ENCODE peak calls at places on chromosomes 16 and 17, in seven cellular contexts. N is fibroblast of lung, D is left ventricle myocardium inferior, Z is lung, E is H9, B is stomach, L is heart left ventricle. U is an unnamed sample. For H3K4me1 and H3K27me3, the result is how much of the 10 kb centered on the place peaks cover.

GRCh38 chr17:80833952-80834895 is 157.4 kb upstream of the CHMP6 start:
- DNase-seq in N (peak), D (peak), Z (no peak), E (no peak), B (no peak), L (peak), U (no peak)

GRCh38 chr16:63287411-63287810 is 1251.2 kb upstream of the CDH8 start:
- DNase-seq in N (no peak), D (no peak), Z (no peak), E (no peak), B (no peak), L (no peak), U (no peak)

GRCh38 chr16:80341242-80341641 is 199.6 kb upstream of the DYNLRB2 start:
- DNase-seq in N (no peak), D (no peak), Z (no peak), E (peak), B (no peak), L (no peak), U (no peak)

GRCh38 chr16:86928517-86929148 is 350.3 kb downstream of the FOXL1 start:
- DNase-seq in N (no peak), D (no peak), Z (no peak), E (no peak), B (no peak), L (no peak), U (no peak)

GRCh38 chr17:48601528-48602430 is 3.0 kb downstream of the HOXB6 start:
- DNase-seq in N (no peak), D (no peak), Z (no peak), E (no peak), B (no peak), L (no peak), U (no peak)

GRCh38 chr16:30473231-30474061 is 904 bp downstream of the ITGAL start:
- DNase-seq in N (no peak), D (no peak), Z (no peak), E (no peak), B (no peak), L (peak), U (peak)

GRCh38 chr17:10099051-10099571 is 99.3 kb downstream of the GAS7 start:
- DNase-seq in N (peak), D (no peak), Z (no peak), E (no peak), B (no peak), L (no peak), U (no peak)

GRCh38 chr17:17595755-17596154 is 4.2 kb upstream of the PEMT start:
- DNase-seq in N (no peak), D (no peak), Z (no peak), E (no peak), B (no peak), L (no peak), U (no peak)

GRCh38 chr16:2712546-2712945 is 7.5 kb downstream of the PRSS27 start:
- DNase-seq in N (no peak), D (no peak), Z (no peak), E (no peak), B (no peak), L (no peak), U (no peak)

GRCh38 chr17:79084291-79085153 is 9.9 kb downstream of the ENGASE start:
- DNase-seq in N (no peak), D (no peak), Z (no peak), E (no peak), B (no peak), L (no peak), U (no peak)

GRCh38 chr16:56764835-56765234 is 34.9 kb downstream of the NUP93 start:
- DNase-seq in N (no peak), D (no peak), Z (no peak), E (no peak), B (no peak), L (no peak), U (no peak)

GRCh38 chr17:8481089-8481488 is 45.4 kb downstream of the NDEL1 start:
- DNase-seq in N (no peak), D (no peak), Z (no peak), E (peak), B (no peak), L (no peak), U (no peak)

GRCh38 chr16:75219838-75220237 is 1.1 kb downstream of the CTRB1 start:
- DNase-seq in N (no peak), D (no peak), Z (no peak), E (no peak), B (no peak), L (no peak), U (no peak)

GRCh38 chr17:55157165-55157564 is 107.6 kb upstream of the HLF start:
- DNase-seq in N (peak), D (no peak), Z (no peak), E (no peak), B (no peak), L (no peak), U (no peak)

GRCh38 chr16:30949655-30950515 is 1.0 kb downstream of the ORAI3 start:
- DNase-seq in N (peak), D (peak), Z (peak), E (peak), B (peak), L (peak), U (no peak)

GRCh38 chr17:29574732-29575510 is 6.4 kb downstream of the TP53I13 start:
- DNase-seq in N (no peak), D (peak), Z (no peak), E (peak), B (peak), L (peak), U (peak)

GRCh38 chr16:13961099-13961811 is 41.3 kb downstream of the ERCC4 start:
- DNase-seq in N (peak), D (no peak), Z (no peak), E (no peak), B (no peak), L (no peak), U (no peak)

GRCh38 chr17:79619636-79620206 is 8.9 kb upstream of the RBFOX3 start:
- DNase-seq in N (no peak), D (no peak), Z (no peak), E (peak), B (no peak), L (no peak), U (peak)

GRCh38 chr17:68468785-68469184 is 11.5 kb upstream of the WIPI1 start:
- DNase-seq in N (peak), D (no peak), Z (no peak), E (no peak), B (no peak), L (no peak), U (no peak)

GRCh38 chr17:60671482-60671881 is 6.2 kb upstream of the BCAS3 start:
- DNase-seq in N (no peak), D (no peak), Z (no peak), E (no peak), B (no peak), L (no peak), U (no peak)

GRCh38 chr16:76190480-76190879 is 86.7 kb upstream of the CNTNAP4 start:
- DNase-seq in N (no peak), D (no peak), Z (no peak), E (no peak), B (no peak), L (no peak), U (no peak)

GRCh38 chr16:4373909-4374742 is 2.5 kb downstream of the VASN start:
- DNase-seq in N (peak), D (peak), Z (peak), E (peak), B (peak), L (peak), U (no peak)

GRCh38 chr16:50866806-50867205 is 124.9 kb downstream of the CYLD start:
- DNase-seq in N (no peak), D (no peak), Z (no peak), E (no peak), B (no peak), L (no peak), U (no peak)

GRCh38 chr17:58092101-58092796 is 9.0 kb downstream of the DYNLL2 start:
- DNase-seq in N (no peak), D (no peak), Z (no peak), E (no peak), B (no peak), L (no peak), U (no peak)

GRCh38 chr17:81917565-81918332 is at the start of gene SIRT7:
- DNase-seq in N (peak), D (peak), Z (peak), E (peak), B (peak), L (peak), U (peak)

GRCh38 chr16:54366005-54366634 is 79.5 kb upstream of the IRX3 start:
- DNase-seq in N (no peak), D (no peak), Z (no peak), E (no peak), B (no peak), L (no peak), U (no peak)

GRCh38 chr16:52318259-52319008 is 228.5 kb downstream of the TOX3 start:
- DNase-seq in N (no peak), D (no peak), Z (no peak), E (no peak), B (no peak), L (no peak), U (no peak)

GRCh38 chr17:37818689-37819088 is 73.8 kb upstream of the HNF1B start:
- DNase-seq in N (peak), D (no peak), Z (peak), E (no peak), B (peak), L (no peak), U (no peak)

GRCh38 chr16:55955845-55956244 is 80.7 kb upstream of the CES5A start:
- DNase-seq in N (no peak), D (peak), Z (no peak), E (no peak), B (no peak), L (peak), U (no peak)

GRCh38 chr17:45930420-45930951 is 36.1 kb downstream of the MAPT start:
- DNase-seq in N (no peak), D (no peak), Z (no peak), E (no peak), B (no peak), L (no peak), U (no peak)

GRCh38 chr17:45935197-45935709 is 40.9 kb downstream of the MAPT start:
- DNase-seq in N (no peak), D (no peak), Z (no peak), E (no peak), B (no peak), L (no peak), U (no peak)

GRCh38 chr17:45929344-45929743 is 35.0 kb downstream of the MAPT start:
- DNase-seq in N (no peak), D (no peak), Z (no peak), E (no peak), B (no peak), L (no peak), U (no peak)

GRCh38 chr17:45934044-45934979 is 40.0 kb downstream of the MAPT start:
- DNase-seq in N (no peak), D (no peak), Z (no peak), E (no peak), B (no peak), L (no peak), U (no peak)

DNA sequence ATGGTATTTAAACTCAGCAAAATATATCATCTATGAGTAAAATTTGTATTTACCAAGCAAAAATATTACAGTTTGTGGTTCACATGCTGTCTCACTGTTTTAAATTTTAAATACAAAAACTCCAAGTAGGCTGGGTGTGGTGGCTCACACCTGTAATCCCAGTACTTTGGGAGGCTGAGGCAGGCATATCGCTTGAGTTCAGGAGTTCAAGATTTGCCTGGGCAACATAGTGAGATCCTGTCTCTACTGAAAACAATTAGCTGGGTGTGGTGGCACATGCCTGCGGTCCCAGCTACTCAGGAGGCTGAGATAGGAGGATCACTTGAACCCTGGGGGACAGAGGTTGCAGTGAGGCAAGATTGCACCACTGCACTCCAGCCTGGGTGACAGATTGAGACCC is 37.3 kb downstream of the MAPT start:
- DNase-seq in N (no peak), D (no peak), Z (no peak), E (no peak), B (no peak), L (no peak), U (no peak)
- H3K4me1 ChIP-seq in N (under half), D (under half), Z (under half), E (under half), B (under half), L (under half), U (under half)

GRCh38 chr17:43856141-43856540 is 9.2 kb downstream of the CD300LG start:
- DNase-seq in N (no peak), D (no peak), Z (no peak), E (no peak), B (no peak), L (no peak), U (no peak)

GRCh38 chr17:43855061-43855460 is 8.1 kb downstream of the CD300LG start:
- DNase-seq in N (no peak), D (no peak), Z (no peak), E (no peak), B (no peak), L (no peak), U (no peak)

GRCh38 chr17:43853546-43853945 is 6.6 kb downstream of the CD300LG start:
- DNase-seq in N (no peak), D (no peak), Z (no peak), E (no peak), B (no peak), L (no peak), U (no peak)

GRCh38 chr17:43852571-43852970 is 5.6 kb downstream of the CD300LG start:
- DNase-seq in N (no peak), D (no peak), Z (no peak), E (no peak), B (no peak), L (no peak), U (no peak)

DNA sequence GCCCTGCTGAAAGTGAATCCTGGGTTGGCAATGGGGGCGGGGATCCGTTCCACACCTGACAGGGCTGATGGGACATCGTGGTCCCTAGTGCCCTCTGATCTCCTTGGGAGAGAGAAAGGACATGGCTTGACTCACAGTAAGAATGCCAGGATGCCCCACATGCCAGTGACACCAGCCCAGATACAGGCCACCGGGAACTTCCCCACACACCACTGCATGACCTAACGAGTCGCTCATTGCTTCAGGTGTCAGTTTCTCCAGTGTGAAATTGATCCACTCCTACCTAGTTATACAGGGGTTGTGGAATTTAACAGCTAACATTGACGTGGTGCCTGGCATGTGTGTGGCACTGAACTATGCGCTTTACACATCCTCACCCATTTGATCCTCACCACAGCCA is 7.5 kb downstream of the CD300LG start:
- DNase-seq in N (no peak), D (no peak), Z (no peak), E (no peak), B (no peak), L (no peak), U (no peak)
- H3K27me3 ChIP-seq in N (under half), D (under half), Z (under half), E (under half), B (under half), L (under half), U (under half)

GRCh38 chr17:40953876-40954275 is 12.9 kb downstream of the KRT39 start:
- DNase-seq in N (peak), D (no peak), Z (no peak), E (no peak), B (no peak), L (no peak), U (no peak)
- H3K27ac ChIP-seq in N (peak), D (no peak), Z (no peak), E (no peak), B (no peak), L (no peak), U (no peak)

DNA sequence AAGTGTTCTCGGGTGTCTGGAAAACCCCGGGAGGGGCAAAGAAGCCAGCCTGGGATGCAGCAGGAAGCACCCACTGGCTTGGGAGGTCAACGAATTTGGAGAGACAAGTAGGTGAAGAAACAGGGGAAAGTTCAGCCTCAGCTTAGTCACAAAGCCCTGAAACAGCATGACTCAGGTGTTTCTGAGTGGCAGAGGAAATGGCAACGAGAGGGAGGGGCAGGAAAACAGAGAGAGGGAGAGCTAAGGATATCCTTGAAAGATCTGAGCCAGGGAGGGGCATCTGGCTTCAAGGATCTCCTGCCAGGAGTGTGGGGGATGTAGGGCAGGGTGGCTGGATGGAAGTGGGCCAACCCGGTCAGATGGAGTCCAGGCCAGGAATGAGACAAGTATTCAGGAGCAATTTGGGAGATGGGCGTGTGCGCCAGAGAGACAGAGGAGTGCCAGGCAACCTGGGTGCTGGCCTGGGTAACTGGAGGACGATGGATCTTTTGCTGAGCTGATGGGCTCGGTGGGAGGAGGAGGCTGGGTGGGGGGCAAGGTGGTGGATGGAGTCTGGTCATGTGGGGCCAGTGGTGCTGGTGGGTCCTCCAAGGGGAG is 27.2 kb downstream of the ABCC3 start:
- DNase-seq in N (peak), D (no peak), Z (peak), E (peak), B (peak), L (no peak), U (no peak)
- H3K4me1 ChIP-seq in N (under half), D (under half), Z (under half), E (under half), B (half or more), L (under half), U (under half)

GRCh38 chr17:1227917-1228751 is 42.1 kb upstream of the BHLHA9 start:
- DNase-seq in N (no peak), D (peak), Z (no peak), E (peak), B (no peak), L (no peak), U (peak)
- H3K27me3 ChIP-seq in N (under half), D (half or more), Z (under half), E (under half), B (under half), L (under half), U (under half)

DNA sequence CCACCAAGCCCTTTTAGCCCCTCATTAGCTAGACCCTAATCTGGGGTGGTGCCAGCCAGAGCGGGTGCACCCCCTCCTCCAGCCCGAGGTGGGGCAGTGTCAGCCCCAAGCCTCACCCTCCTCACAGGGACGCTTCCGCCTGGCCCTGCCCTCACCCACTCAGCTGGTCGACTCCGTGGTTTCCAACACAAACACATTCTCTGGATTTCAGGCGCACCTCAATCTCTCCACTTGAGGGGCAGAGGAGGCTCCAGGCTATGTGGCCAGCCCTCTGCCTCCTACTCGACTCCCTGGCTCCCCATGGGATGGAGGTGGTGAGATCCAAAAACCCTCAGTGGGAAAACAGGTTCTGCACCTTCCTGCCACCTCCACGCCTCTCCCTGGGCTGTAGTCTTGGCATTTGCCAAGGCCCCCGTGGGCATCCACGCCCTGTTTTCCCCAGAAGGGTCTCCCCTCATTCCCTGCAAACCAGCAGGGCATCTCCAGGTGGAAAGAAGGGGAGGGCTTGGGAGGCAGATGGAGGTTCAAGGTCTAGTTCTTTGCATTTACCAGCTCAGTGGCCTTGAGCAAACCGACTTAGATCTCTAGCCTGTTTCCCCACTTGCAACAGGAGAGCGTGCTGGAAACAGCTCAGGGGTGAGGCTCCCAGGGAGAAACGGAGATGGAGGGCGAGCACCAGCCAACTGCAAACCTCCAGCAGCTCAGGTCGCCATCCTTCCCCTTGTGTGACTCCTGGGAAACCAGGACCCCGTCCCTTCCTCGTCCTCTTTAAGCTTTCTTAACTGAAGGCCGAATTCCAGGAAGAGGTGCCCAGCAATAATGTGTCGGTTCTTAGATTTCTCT is 1.7 kb downstream of the EMP2 start:
- DNase-seq in N (peak), D (peak), Z (peak), E (no peak), B (peak), L (no peak), U (no peak)
- H3K27ac ChIP-seq in N (no peak), D (peak), Z (peak), E (no peak), B (peak), L (peak), U (no peak)

DNA sequence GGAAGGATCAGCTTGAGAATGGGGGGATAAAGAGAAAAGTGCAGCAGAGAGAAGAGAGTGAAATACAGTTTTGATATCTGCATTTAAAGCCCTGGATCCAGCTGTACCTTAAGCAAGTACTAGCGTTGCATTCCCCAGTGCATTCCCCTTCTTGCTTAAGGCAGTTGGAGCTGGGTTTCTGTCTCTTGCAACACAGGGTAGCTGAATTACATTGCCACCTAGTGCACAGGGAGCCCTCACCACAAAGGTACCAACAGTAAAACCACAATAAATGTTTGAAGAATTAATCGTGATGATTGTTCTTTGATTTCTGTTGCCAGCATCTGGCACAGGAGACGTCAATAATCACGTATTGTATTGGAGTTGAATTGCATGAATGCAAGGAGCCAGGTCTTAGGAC is 588.7 kb downstream of the RBFOX1 start:
- DNase-seq in N (no peak), D (no peak), Z (no peak), E (peak), B (no peak), L (no peak), U (no peak)
- H3K4me1 ChIP-seq in N (under half), D (under half), Z (under half), E (under half), B (under half), L (under half), U (under half)

U was measured in CD8-positive, alpha-beta memory T cell.